ENCODE peak calls at places on chromosomes 3 and 15, in six cellular contexts. O, F, J, D, T and U are unnamed samples.

GRCh38 chr15:36742696-36743095 is 163.3 kb downstream of the CDIN1 start:
- DNase-seq in O (no peak), F (no peak), J (no peak), D (no peak), T (no peak), U (no peak)

GRCh38 chr15:48334260-48334659 is 3.0 kb downstream of the DUT start:
- DNase-seq in O (no peak), F (no peak), J (peak; percentile 60), D (no peak), T (no peak), U (no peak)

GRCh38 chr15:56978898-56979662 is 60.6 kb downstream of the TCF12 start:
- DNase-seq in O (no peak), F (no peak), J (peak; percentile 6), D (peak; percentile 63), T (peak; percentile 11), U (no peak)

GRCh38 chr3:33278106-33278672 is 947 bp downstream of the FBXL2 start:
- DNase-seq in O (no peak), F (no peak), J (peak; percentile 37), D (no peak), T (peak; percentile 1), U (no peak)

GRCh38 chr3:155853214-155854146 is 747 bp downstream of the SLC33A1 start:
- DNase-seq in O (no peak), F (peak; percentile 41), J (peak; percentile 22), D (peak; percentile 23), T (no peak), U (peak; percentile 59)

GRCh38 chr15:72732554-72732953 is 46.5 kb downstream of the BBS4 start:
- DNase-seq in O (no peak), F (no peak), J (no peak), D (no peak), T (no peak), U (no peak)

GRCh38 chr3:101070260-101071121 is 77.3 kb upstream of the ABI3BP start:
- DNase-seq in O (no peak), F (peak; percentile 65), J (peak; percentile 52), D (peak; percentile 37), T (peak; percentile 29), U (peak; percentile 78)

GRCh38 chr3:155232605-155233004 is 60.9 kb downstream of the STRIT1 start:
- DNase-seq in O (peak; percentile 34), F (no peak), J (peak; percentile 96), D (peak; percentile 99), T (peak; percentile 83), U (no peak)

GRCh38 chr3:149575213-149575961 is 82.4 kb downstream of the WWTR1 start:
- DNase-seq in O (no peak), F (no peak), J (peak; percentile 93), D (peak; percentile 99), T (peak; percentile 85), U (no peak)

GRCh38 chr3:134496481-134497071 is 10.7 kb downstream of the CEP63 start:
- DNase-seq in O (no peak), F (no peak), J (no peak), D (no peak), T (no peak), U (no peak)

GRCh38 chr3:48656841-48657281 is 5.8 kb downstream of the CELSR3 start:
- DNase-seq in O (no peak), F (no peak), J (no peak), D (no peak), T (no peak), U (no peak)

GRCh38 chr15:28252831-28253230 is 69.1 kb downstream of the HERC2 start:
- DNase-seq in O (no peak), F (no peak), J (no peak), D (no peak), T (no peak), U (no peak)

GRCh38 chr3:87958289-87958688 is 100.5 kb downstream of the CGGBP1 start:
- DNase-seq in O (no peak), F (no peak), J (no peak), D (no peak), T (no peak), U (no peak)

GRCh38 chr3:78506581-78507195 is 1261.1 kb downstream of the ROBO1 start:
- DNase-seq in O (no peak), F (no peak), J (peak; percentile 43), D (no peak), T (peak; percentile 14), U (no peak)

DNA sequence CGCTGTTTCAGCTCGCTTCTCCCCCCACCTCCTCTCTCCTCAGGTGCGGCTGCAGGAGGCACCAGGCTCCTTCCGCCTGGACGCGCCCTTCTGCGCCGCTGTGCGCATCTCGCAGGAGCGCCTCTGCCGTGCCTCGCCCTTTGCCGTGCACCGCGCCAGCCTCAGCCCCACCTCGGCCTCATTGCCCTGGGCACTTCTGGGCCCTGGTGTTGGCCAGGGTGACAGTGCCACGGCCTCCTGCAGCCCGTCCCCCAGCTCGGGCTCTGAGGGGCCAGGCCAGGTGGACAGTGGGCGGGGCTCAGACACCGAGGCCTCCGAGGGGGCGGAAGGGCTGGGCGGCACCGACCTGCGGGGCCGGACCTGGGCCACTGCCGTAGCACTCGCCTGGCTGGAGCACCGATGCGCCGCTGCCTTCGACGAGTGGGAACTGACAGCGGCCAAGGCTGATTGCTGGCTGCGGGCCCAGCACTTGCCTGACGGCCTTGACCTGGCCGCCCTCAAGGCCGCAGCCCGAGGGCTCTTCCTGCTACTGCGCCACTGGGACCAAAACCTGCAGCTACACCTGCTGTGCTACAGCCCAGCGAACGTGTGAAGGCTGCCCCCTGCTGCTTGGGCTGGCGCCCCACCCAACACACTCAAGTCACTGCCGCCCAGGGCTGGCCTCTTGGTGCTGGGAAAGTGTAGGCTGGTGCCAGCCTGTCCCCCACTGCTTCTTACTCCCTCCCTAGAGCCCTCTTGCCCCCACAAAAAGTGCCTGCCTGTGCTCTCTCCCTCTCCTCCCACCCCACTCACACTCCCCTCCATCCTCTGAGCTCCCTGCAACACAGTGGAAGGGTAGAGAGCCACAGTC is 7.1 kb downstream of the ALG3 start:
- DNase-seq in O (no peak), F (peak; percentile 67), J (peak; percentile 12), D (peak; percentile 33), T (no peak), U (peak; percentile 80)
- TF ChIP-seq CTCF in O (peak; percentile 61), F (no peak), J (peak; percentile 12), D (peak; percentile 40), T (peak; percentile 69), U (peak; percentile 56)

GRCh38 chr3:40782086-40782721 is 257.4 kb downstream of the ZNF621 start:
- DNase-seq in O (no peak), F (no peak), J (peak; percentile 16), D (peak; percentile 14), T (no peak), U (no peak)
- TF ChIP-seq CTCF in O (no peak), F (no peak), J (no peak), D (peak; percentile 22), T (peak; percentile 43), U (no peak)

GRCh38 chr3:93969443-93969842 is 4.3 kb downstream of the PROS1 start:
- DNase-seq in O (no peak), F (no peak), J (peak; percentile 85), D (peak; percentile 76), T (peak; percentile 66), U (no peak)

GRCh38 chr3:93969997-93970396 is 3.7 kb downstream of the PROS1 start:
- DNase-seq in O (no peak), F (no peak), J (no peak), D (no peak), T (no peak), U (no peak)

GRCh38 chr3:93973160-93974126 is at the start of gene PROS1:
- DNase-seq in O (no peak), F (peak; percentile 82), J (peak; percentile 80), D (peak; percentile 88), T (peak; percentile 58), U (peak; percentile 75)
- TF ChIP-seq CTCF in O (no peak), F (no peak), J (no peak), D (no peak), T (no peak), U (no peak)

DNA sequence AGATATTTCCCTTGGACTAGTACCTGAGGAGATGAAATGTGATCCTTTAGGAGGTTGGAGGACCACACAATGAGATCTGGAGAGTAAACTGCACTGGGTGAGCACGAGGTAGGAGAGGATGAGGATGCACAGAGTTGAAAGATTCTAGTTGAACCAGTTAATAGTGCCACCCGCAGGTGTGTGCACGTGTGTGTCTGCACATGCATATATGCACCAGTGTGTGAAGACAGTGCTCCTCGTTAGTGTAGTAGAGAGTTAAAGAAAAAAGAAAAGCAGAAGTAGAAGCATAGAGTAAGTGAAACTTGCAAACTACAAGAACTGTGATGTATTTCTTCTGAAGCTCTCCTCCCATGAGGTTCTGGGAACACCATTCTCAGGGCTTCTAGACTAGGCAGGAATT is 8.4 kb downstream of the MED12L start:
- DNase-seq in O (no peak), F (no peak), J (no peak), D (no peak), T (no peak), U (no peak)
- TF ChIP-seq CTCF in O (no peak), F (no peak), J (no peak), D (no peak), T (peak; percentile 1), U (no peak)